ENCODE peak calls at places on chromosomes 6 and 20, in nine cellular contexts. P is IMR-90, Q is suprapubic skin, M is uterus, H is sigmoid colon, E is heart left ventricle, X is spleen, I is body of pancreas, F is A549. L is an unnamed sample.

GRCh38 chr20:49753133-49753532 is 39.5 kb upstream of the B4GALT5 start:
- DNase-seq in P (no peak), Q (no peak), X (no peak), E (no peak), I (no peak), H (no peak), F (no peak), M (no peak), L (no peak)

GRCh38 chr20:57288676-57289075 is 22.2 kb upstream of the BMP7 start:
- DNase-seq in F (no peak), X (no peak), P (no peak), M (no peak), H (no peak), Q (no peak), E (no peak), I (no peak), L (no peak)

GRCh38 chr6:146526192-146526591 is 17.4 kb upstream of the RAB32 start:
- DNase-seq in H (no peak), E (no peak), X (no peak), F (no peak), M (no peak), I (no peak), Q (no peak), P (no peak), L (no peak)

GRCh38 chr6:111799576-111800467 is 73.4 kb downstream of the FYN start:
- DNase-seq in I (no peak), H (no peak), X (no peak), M (no peak), F (no peak), Q (no peak), E (no peak), P (peak; percentile 36), L (no peak)

GRCh38 chr20:63850689-63851547 is 10.4 kb upstream of the ABHD16B start:
- DNase-seq in H (no peak), I (no peak), F (no peak), M (no peak), Q (no peak), E (no peak), X (no peak), P (no peak), L (no peak)

GRCh38 chr6:7827142-7827541 is 83.4 kb downstream of the TXNDC5 start:
- DNase-seq in P (peak; percentile 36), E (no peak), F (no peak), I (no peak), X (no peak), M (no peak), H (no peak), Q (no peak), L (no peak)

GRCh38 chr6:145892026-145892425 is 72.1 kb downstream of the SHPRH start:
- DNase-seq in M (no peak), E (no peak), F (no peak), H (no peak), X (no peak), Q (no peak), P (no peak), I (no peak), L (no peak)

GRCh38 chr6:3913077-3913957 is 64.1 kb downstream of the FAM50B start:
- DNase-seq in P (peak; percentile 99), I (peak; percentile 91), M (peak; percentile 92), F (peak; percentile 79), Q (peak; percentile 77), E (peak; percentile 85), X (no peak), H (peak; percentile 92), L (peak; percentile 53)

GRCh38 chr6:5159162-5159561 is 74.0 kb downstream of the PPP1R3G start:
- DNase-seq in P (no peak), Q (no peak), F (no peak), X (no peak), M (no peak), I (no peak), E (no peak), H (no peak), L (no peak)

GRCh38 chr20:19431906-19432305 is 219.5 kb downstream of the SLC24A3 start:
- DNase-seq in F (no peak), H (no peak), Q (no peak), I (no peak), M (no peak), P (no peak), X (no peak), E (no peak), L (no peak)

GRCh38 chr6:24107294-24107693 is 18.7 kb upstream of the NRSN1 start:
- DNase-seq in M (no peak), F (no peak), X (no peak), H (no peak), Q (no peak), E (no peak), I (no peak), P (no peak), L (no peak)

GRCh38 chr6:170200458-170200891 is 90.4 kb downstream of the DLL1 start:
- DNase-seq in M (peak; percentile 45), E (peak; percentile 17), Q (peak; percentile 53), X (no peak), F (no peak), H (no peak), P (peak; percentile 13), I (no peak), L (no peak)

GRCh38 chr6:19599813-19600464 is 237.2 kb upstream of the ID4 start:
- DNase-seq in Q (no peak), X (no peak), F (no peak), P (no peak), H (no peak), I (no peak), E (no peak), M (no peak), L (no peak)

GRCh38 chr6:37916149-37916548 is 96.6 kb downstream of the ZFAND3 start:
- DNase-seq in M (no peak), E (no peak), I (no peak), F (no peak), X (no peak), Q (no peak), H (no peak), P (no peak), L (no peak)

GRCh38 chr6:163608060-163608752 is 193.7 kb downstream of the QKI start:
- DNase-seq in M (no peak), P (no peak), H (no peak), X (no peak), F (no peak), Q (no peak), I (no peak), E (no peak), L (no peak)

GRCh38 chr6:159679091-159680077 is 13.7 kb downstream of the SOD2 start:
- DNase-seq in Q (no peak), E (no peak), H (no peak), P (peak; percentile 85), I (no peak), F (no peak), M (no peak), X (no peak), L (no peak)

GRCh38 chr20:23149623-23150279 is 63.6 kb upstream of the CD93 start:
- DNase-seq in P (no peak), H (no peak), E (no peak), X (no peak), I (no peak), F (no peak), Q (no peak), M (no peak), L (no peak)

GRCh38 chr6:156590482-156590881 is 186.7 kb upstream of the ARID1B start:
- DNase-seq in E (no peak), I (no peak), M (no peak), Q (no peak), F (no peak), H (no peak), X (no peak), P (no peak), L (no peak)

GRCh38 chr20:35739294-35740163 is 2.5 kb downstream of the RBM39 start:
- DNase-seq in P (peak; percentile 50), Q (no peak), F (no peak), I (no peak), M (no peak), E (no peak), H (no peak), X (no peak), L (no peak)
- TF ChIP-seq POLR2A in P (no peak), Q (no peak), F (no peak), I (no peak), M (no peak), E (no peak), H (no peak), X (no peak), L (no peak)

GRCh38 chr6:16238658-16239089 is 287 bp downstream of the GMPR start:
- DNase-seq in F (no peak), X (no peak), I (no peak), E (no peak), Q (no peak), M (no peak), H (no peak), P (no peak), L (no peak)

GRCh38 chr6:16236009-16236501 is 2.3 kb upstream of the GMPR start:
- DNase-seq in M (no peak), F (no peak), I (no peak), Q (no peak), P (no peak), E (no peak), H (no peak), X (no peak), L (no peak)

GRCh38 chr6:16237242-16237641 is 1.1 kb upstream of the GMPR start:
- DNase-seq in I (no peak), P (no peak), M (no peak), F (no peak), Q (no peak), X (peak; percentile 37), H (no peak), E (no peak), L (no peak)

GRCh38 chr6:16238057-16238657 is at the start of gene GMPR:
- DNase-seq in I (peak; percentile 87), E (peak; percentile 83), F (no peak), H (peak; percentile 90), X (peak; percentile 90), Q (peak; percentile 89), M (peak; percentile 72), P (peak; percentile 39), L (peak; percentile 75)

GRCh38 chr6:16236648-16237199 is 1.7 kb upstream of the GMPR start:
- DNase-seq in M (peak; percentile 70), I (peak; percentile 72), X (peak; percentile 21), F (no peak), H (peak; percentile 76), Q (no peak), P (peak; percentile 76), E (peak; percentile 38), L (no peak)
- TF ChIP-seq POLR2A in M (no peak), I (no peak), X (no peak), F (no peak), H (no peak), Q (no peak), P (no peak), E (no peak), L (no peak)

GRCh38 chr6:53349209-53349693 is 501 bp upstream of the ELOVL5 start:
- DNase-seq in H (no peak), P (no peak), Q (no peak), M (no peak), I (no peak), F (no peak), X (no peak), E (no peak), L (no peak)
- TF ChIP-seq POLR2A in H (no peak), P (no peak), Q (no peak), M (no peak), I (no peak), F (no peak), X (no peak), E (no peak), L (peak; percentile 56)

DNA sequence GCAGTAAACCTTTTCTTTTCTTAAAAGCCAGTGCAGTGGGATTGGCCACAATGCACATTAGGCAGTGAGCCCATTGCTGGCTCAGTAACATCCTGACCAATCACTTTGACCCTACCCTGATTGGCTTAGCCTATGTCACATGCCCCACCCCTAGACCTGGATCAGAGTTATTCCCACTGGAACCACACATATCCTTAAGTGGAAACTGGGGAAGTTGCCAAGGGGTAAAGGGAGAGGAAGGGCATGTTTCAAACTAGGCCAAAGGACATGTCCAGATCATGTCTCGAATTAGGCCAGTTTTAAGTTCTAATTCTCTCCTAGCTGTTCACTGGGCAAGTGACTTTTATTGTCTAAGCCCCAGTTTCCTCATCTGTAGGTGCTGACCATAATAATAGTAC is 69.3 kb downstream of the LY86 start:
- DNase-seq in Q (no peak), I (no peak), F (no peak), M (no peak), H (no peak), E (no peak), X (no peak), P (no peak), L (no peak)
- TF ChIP-seq POLR2A in Q (no peak), I (no peak), F (no peak), M (no peak), H (no peak), E (no peak), X (no peak), P (no peak), L (no peak)

L was measured in H54.